ENCODE peak calls at places on chromosome 22, in four cellular contexts. One of them, this sample, is unnamed.

GRCh38 chr22:19448076-19448607 is 631 bp upstream of the C22orf39 start:
- DNase-seq in MM.1S: peak; percentile 55
- DNase-seq in prostate gland: peak; percentile 10
- DNase-seq in CD4-positive, CD25-positive, alpha-beta regulatory T cell: no peak
- DNase-seq in this sample: peak; percentile 67

GRCh38 chr22:22820626-22821025 is 67.0 kb upstream of the IGLL5 start:
- DNase-seq in MM.1S: peak; percentile 13
- DNase-seq in prostate gland: no peak
- DNase-seq in CD4-positive, CD25-positive, alpha-beta regulatory T cell: peak; percentile 71
- DNase-seq in this sample: no peak

GRCh38 chr22:49323751-49324415 is 503.8 kb downstream of the BRD1 start:
- DNase-seq in MM.1S: no peak
- DNase-seq in prostate gland: no peak
- DNase-seq in CD4-positive, CD25-positive, alpha-beta regulatory T cell: no peak
- DNase-seq in this sample: no peak

GRCh38 chr22:38028344-38029130 is 28.7 kb upstream of the PICK1 start:
- DNase-seq in MM.1S: no peak
- DNase-seq in prostate gland: no peak
- DNase-seq in CD4-positive, CD25-positive, alpha-beta regulatory T cell: no peak
- DNase-seq in this sample: peak; percentile 30

GRCh38 chr22:23775779-23776375 is 3.2 kb downstream of the MMP11 start:
- DNase-seq in MM.1S: no peak
- DNase-seq in prostate gland: no peak
- DNase-seq in CD4-positive, CD25-positive, alpha-beta regulatory T cell: no peak
- DNase-seq in this sample: no peak

GRCh38 chr22:48955351-48956311 is 872.0 kb downstream of the BRD1 start:
- DNase-seq in MM.1S: no peak
- DNase-seq in prostate gland: peak; percentile 3
- DNase-seq in CD4-positive, CD25-positive, alpha-beta regulatory T cell: no peak
- DNase-seq in this sample: no peak

GRCh38 chr22:23836692-23837495 is 1.9 kb downstream of the DERL3 start:
- DNase-seq in MM.1S: no peak
- DNase-seq in prostate gland: no peak
- DNase-seq in CD4-positive, CD25-positive, alpha-beta regulatory T cell: no peak
- DNase-seq in this sample: no peak

GRCh38 chr22:27252282-27253049 is 549.1 kb downstream of the MN1 start:
- DNase-seq in MM.1S: no peak
- DNase-seq in prostate gland: no peak
- DNase-seq in CD4-positive, CD25-positive, alpha-beta regulatory T cell: no peak
- DNase-seq in this sample: no peak

GRCh38 chr22:27749597-27750225 is 51.8 kb downstream of the MN1 start:
- DNase-seq in MM.1S: no peak
- DNase-seq in prostate gland: no peak
- DNase-seq in CD4-positive, CD25-positive, alpha-beta regulatory T cell: no peak
- DNase-seq in this sample: peak; percentile 67

GRCh38 chr22:29308148-29308790 is 1.8 kb downstream of the GAS2L1 start:
- DNase-seq in MM.1S: no peak
- DNase-seq in prostate gland: no peak
- DNase-seq in CD4-positive, CD25-positive, alpha-beta regulatory T cell: no peak
- DNase-seq in this sample: no peak

GRCh38 chr22:23784215-23784732 is 2.5 kb upstream of the SMARCB1 start:
- DNase-seq in MM.1S: no peak
- DNase-seq in prostate gland: no peak
- DNase-seq in CD4-positive, CD25-positive, alpha-beta regulatory T cell: no peak
- DNase-seq in this sample: no peak

GRCh38 chr22:38072322-38073149 is 11.4 kb downstream of the SLC16A8 start:
- DNase-seq in MM.1S: no peak
- DNase-seq in prostate gland: no peak
- DNase-seq in CD4-positive, CD25-positive, alpha-beta regulatory T cell: no peak
- DNase-seq in this sample: no peak

GRCh38 chr22:23774922-23775436 is 2.3 kb downstream of the MMP11 start:
- DNase-seq in MM.1S: no peak
- DNase-seq in prostate gland: no peak
- DNase-seq in CD4-positive, CD25-positive, alpha-beta regulatory T cell: no peak
- DNase-seq in this sample: no peak

GRCh38 chr22:19497245-19497644 is 17.5 kb downstream of the CDC45 start:
- DNase-seq in MM.1S: no peak
- DNase-seq in prostate gland: no peak
- DNase-seq in CD4-positive, CD25-positive, alpha-beta regulatory T cell: no peak
- DNase-seq in this sample: no peak

DNA sequence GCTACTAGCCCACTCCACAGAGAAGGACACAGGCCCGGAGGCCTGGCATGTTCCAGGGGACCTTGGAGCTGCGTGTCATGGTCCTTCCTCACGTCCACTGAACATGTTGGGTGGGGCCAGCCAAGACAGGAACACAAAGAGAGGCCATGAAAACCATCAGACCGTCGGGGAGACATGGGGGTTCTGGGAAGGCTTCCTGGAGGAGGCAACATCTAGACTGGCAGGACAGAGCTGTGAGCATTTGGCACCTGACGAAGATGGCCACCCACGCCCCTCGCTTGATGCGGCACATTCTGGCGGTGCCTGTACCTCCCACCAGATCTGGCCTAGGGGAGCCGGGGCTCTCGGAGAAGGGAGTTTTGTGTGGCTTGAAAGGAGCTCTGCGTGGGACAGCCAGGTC is 24.7 kb upstream of the ARHGAP8 start:
- DNase-seq in MM.1S: no peak
- DNase-seq in prostate gland: no peak
- DNase-seq in CD4-positive, CD25-positive, alpha-beta regulatory T cell: no peak
- DNase-seq in this sample: no peak
- H3K27ac ChIP-seq in MM.1S: no peak overlapping the region
- H3K27ac ChIP-seq in prostate gland: no peak overlapping the region
- H3K27ac ChIP-seq in CD4-positive, CD25-positive, alpha-beta regulatory T cell: no peak overlapping the region
- H3K27ac ChIP-seq in this sample: no peak overlapping the region

DNA sequence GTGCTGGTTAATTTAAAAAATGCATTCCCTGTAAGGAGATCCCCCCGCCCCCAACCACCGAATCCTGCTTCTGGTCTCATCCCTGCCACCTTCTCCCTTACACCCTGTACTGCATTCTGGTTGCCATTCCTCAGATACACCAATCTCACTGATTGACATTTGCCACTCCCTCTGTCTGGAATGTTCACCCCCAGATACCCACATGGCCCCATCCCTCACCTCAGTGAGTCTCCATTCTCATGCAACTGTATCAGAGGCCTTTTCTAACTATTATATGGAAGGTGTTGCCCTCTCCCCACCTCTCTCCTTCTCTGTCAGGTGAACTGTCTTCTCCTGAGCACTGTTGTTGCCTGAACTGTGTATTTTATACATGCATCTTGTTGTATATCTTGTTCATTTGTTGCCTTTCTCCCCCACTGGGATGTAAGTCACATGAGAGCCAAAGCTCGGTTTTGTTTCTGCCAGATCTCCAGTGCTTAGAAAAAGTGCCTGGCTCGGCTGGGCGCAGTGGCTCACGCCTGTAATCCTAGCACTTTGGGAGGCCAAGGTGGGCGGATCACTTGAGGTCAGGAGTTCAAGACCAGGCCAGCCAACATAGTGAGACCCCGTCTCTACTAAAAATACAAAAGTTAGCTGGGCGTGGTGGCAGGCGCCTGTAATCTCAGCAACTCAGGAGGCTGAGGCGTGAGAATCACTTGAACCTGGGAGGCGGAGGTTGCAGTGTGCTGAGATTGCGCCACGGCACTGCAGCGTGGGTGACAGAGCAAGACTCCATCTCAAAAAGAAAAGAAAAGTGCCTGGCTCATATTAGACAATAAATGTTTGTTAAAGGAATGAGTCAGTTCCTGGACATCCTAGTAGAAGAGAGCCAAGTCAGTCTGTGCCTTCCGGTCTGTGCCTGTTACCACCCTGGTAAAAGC is 61.0 kb downstream of the TNRC6B start:
- DNase-seq in MM.1S: no peak
- DNase-seq in prostate gland: peak; percentile 48
- DNase-seq in CD4-positive, CD25-positive, alpha-beta regulatory T cell: no peak
- DNase-seq in this sample: no peak
- H3K4me3 ChIP-seq in MM.1S: no peak overlapping the region
- H3K4me3 ChIP-seq in prostate gland: no peak overlapping the region
- H3K4me3 ChIP-seq in CD4-positive, CD25-positive, alpha-beta regulatory T cell: no peak overlapping the region
- H3K4me3 ChIP-seq in this sample: no peak overlapping the region

GRCh38 chr22:39434243-39434653 is 22.6 kb upstream of the MGAT3 start:
- DNase-seq in MM.1S: no peak
- DNase-seq in prostate gland: no peak
- DNase-seq in CD4-positive, CD25-positive, alpha-beta regulatory T cell: no peak
- DNase-seq in this sample: no peak
- H3K27ac ChIP-seq in MM.1S: no peak overlapping the region
- H3K27ac ChIP-seq in prostate gland: no peak overlapping the region
- H3K27ac ChIP-seq in CD4-positive, CD25-positive, alpha-beta regulatory T cell: no peak overlapping the region
- H3K27ac ChIP-seq in this sample: no peak overlapping the region

DNA sequence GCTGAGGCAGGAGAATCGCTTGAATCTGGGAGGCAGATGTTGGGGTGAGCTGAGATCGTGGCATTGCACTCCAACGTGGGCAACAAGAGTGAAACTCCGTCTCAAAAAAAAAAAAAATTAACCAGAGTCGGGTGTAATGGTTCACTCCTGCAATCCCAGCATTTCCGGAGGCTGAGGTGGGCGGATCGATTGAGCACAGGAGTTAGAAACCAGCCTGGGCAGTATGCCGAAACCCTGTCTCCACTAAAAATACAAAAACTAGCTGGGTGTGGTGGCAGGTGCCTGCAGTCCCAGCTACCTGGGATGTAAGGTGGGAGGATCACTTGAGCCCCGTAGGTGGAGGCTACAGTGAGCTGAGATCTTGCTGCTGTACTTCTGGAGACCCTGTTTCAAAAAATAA is 1.5 kb downstream of the RANGAP1 start:
- DNase-seq in MM.1S: no peak
- DNase-seq in prostate gland: no peak
- DNase-seq in CD4-positive, CD25-positive, alpha-beta regulatory T cell: no peak
- DNase-seq in this sample: no peak
- H3K4me3 ChIP-seq in MM.1S: no peak overlapping the region
- H3K4me3 ChIP-seq in prostate gland: no peak overlapping the region
- H3K4me3 ChIP-seq in CD4-positive, CD25-positive, alpha-beta regulatory T cell: peak overlapping the region; percentile 80
- H3K4me3 ChIP-seq in this sample: no peak overlapping the region

DNA sequence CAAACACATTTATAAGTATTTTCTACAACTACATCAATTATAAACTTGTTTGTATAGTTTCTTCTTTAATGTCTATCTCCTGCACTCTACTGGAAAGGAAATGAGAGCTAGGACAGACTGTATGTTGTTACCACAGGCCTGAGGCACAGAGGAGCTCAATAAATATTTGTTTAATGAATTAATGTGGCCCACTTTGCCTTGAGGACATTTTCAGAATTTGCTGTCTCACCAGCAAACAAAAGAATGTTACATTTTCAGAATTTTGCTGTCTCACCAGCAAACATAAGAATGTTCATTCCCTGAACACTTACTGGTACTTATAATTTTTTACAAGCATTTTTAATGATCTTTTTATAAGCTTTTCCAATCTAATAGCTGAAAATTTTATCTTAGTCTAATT is 41.9 kb upstream of the WNT7B start:
- DNase-seq in MM.1S: no peak
- DNase-seq in prostate gland: no peak
- DNase-seq in CD4-positive, CD25-positive, alpha-beta regulatory T cell: no peak
- DNase-seq in this sample: no peak
- H3K27ac ChIP-seq in MM.1S: no peak overlapping the region
- H3K27ac ChIP-seq in prostate gland: no peak overlapping the region
- H3K27ac ChIP-seq in CD4-positive, CD25-positive, alpha-beta regulatory T cell: no peak overlapping the region
- H3K27ac ChIP-seq in this sample: no peak overlapping the region

GRCh38 chr22:26170112-26170492 is 840 bp downstream of the SEZ6L start:
- DNase-seq in MM.1S: no peak
- DNase-seq in prostate gland: no peak
- DNase-seq in CD4-positive, CD25-positive, alpha-beta regulatory T cell: no peak
- DNase-seq in this sample: no peak
- H3K4me3 ChIP-seq in MM.1S: no peak overlapping the region
- H3K4me3 ChIP-seq in prostate gland: peak overlapping the region; percentile 41
- H3K4me3 ChIP-seq in CD4-positive, CD25-positive, alpha-beta regulatory T cell: no peak overlapping the region
- H3K4me3 ChIP-seq in this sample: peak overlapping the region; percentile 51

GRCh38 chr22:21612858-21613257 is 17.0 kb downstream of the YDJC start:
- DNase-seq in MM.1S: no peak
- DNase-seq in prostate gland: no peak
- DNase-seq in CD4-positive, CD25-positive, alpha-beta regulatory T cell: no peak
- DNase-seq in this sample: no peak
- H3K27ac ChIP-seq in MM.1S: no peak overlapping the region
- H3K27ac ChIP-seq in prostate gland: no peak overlapping the region
- H3K27ac ChIP-seq in CD4-positive, CD25-positive, alpha-beta regulatory T cell: no peak overlapping the region
- H3K27ac ChIP-seq in this sample: no peak overlapping the region

GRCh38 chr22:31750365-31751284 is 693 bp upstream of the PRR14L start:
- DNase-seq in MM.1S: no peak
- DNase-seq in prostate gland: no peak
- DNase-seq in CD4-positive, CD25-positive, alpha-beta regulatory T cell: no peak
- DNase-seq in this sample: no peak

GRCh38 chr22:31743871-31744270 is 6.1 kb downstream of the PRR14L start:
- DNase-seq in MM.1S: no peak
- DNase-seq in prostate gland: no peak
- DNase-seq in CD4-positive, CD25-positive, alpha-beta regulatory T cell: no peak
- DNase-seq in this sample: no peak

GRCh38 chr22:31749636-31750364 is at the start of gene PRR14L:
- DNase-seq in MM.1S: peak; percentile 97
- DNase-seq in prostate gland: peak; percentile 98
- DNase-seq in CD4-positive, CD25-positive, alpha-beta regulatory T cell: peak; percentile 98
- DNase-seq in this sample: peak; percentile 98

GRCh38 chr22:31748490-31748889 is 1.4 kb downstream of the PRR14L start:
- DNase-seq in MM.1S: no peak
- DNase-seq in prostate gland: no peak
- DNase-seq in CD4-positive, CD25-positive, alpha-beta regulatory T cell: no peak
- DNase-seq in this sample: no peak

DNA sequence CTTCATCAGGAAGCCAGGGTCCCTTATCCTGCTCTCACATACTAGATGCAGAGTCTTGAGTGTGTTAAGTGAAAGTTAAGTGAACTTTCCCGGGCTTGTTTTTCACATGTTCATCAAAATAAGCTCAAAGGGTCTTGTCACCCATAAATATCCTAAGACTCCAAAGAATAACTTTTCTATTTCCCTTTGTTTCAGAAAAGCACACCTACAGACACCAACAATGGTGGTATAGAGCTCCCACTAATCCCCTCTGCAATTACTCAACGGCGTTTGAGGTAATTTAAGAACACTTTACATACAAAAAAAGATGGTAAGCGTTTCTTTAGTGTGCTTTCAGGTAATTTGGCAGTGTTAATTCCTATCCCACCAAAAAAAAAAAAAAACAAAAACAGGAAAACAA is 2.5 kb downstream of the PRR14L start:
- DNase-seq in MM.1S: no peak
- DNase-seq in prostate gland: no peak
- DNase-seq in CD4-positive, CD25-positive, alpha-beta regulatory T cell: no peak
- DNase-seq in this sample: no peak
- H3K4me3 ChIP-seq in MM.1S: no peak overlapping the region
- H3K4me3 ChIP-seq in prostate gland: no peak overlapping the region
- H3K4me3 ChIP-seq in CD4-positive, CD25-positive, alpha-beta regulatory T cell: no peak overlapping the region
- H3K4me3 ChIP-seq in this sample: no peak overlapping the region

GRCh38 chr22:35991168-35991567 is 37.5 kb downstream of the RBFOX2 start:
- DNase-seq in MM.1S: no peak
- DNase-seq in prostate gland: no peak
- DNase-seq in CD4-positive, CD25-positive, alpha-beta regulatory T cell: no peak
- DNase-seq in this sample: no peak

GRCh38 chr22:35985361-35985760 is 43.3 kb downstream of the RBFOX2 start:
- DNase-seq in MM.1S: no peak
- DNase-seq in prostate gland: no peak
- DNase-seq in CD4-positive, CD25-positive, alpha-beta regulatory T cell: no peak
- DNase-seq in this sample: no peak

GRCh38 chr22:35987487-35987886 is 41.1 kb downstream of the RBFOX2 start:
- DNase-seq in MM.1S: no peak
- DNase-seq in prostate gland: no peak
- DNase-seq in CD4-positive, CD25-positive, alpha-beta regulatory T cell: no peak
- DNase-seq in this sample: peak; percentile 36

GRCh38 chr22:35986085-35986484 is 42.5 kb downstream of the RBFOX2 start:
- DNase-seq in MM.1S: no peak
- DNase-seq in prostate gland: no peak
- DNase-seq in CD4-positive, CD25-positive, alpha-beta regulatory T cell: no peak
- DNase-seq in this sample: no peak

GRCh38 chr22:35987994-35988393 is 40.6 kb downstream of the RBFOX2 start:
- DNase-seq in MM.1S: no peak
- DNase-seq in prostate gland: no peak
- DNase-seq in CD4-positive, CD25-positive, alpha-beta regulatory T cell: no peak
- DNase-seq in this sample: no peak
- H3K27ac ChIP-seq in MM.1S: no peak overlapping the region
- H3K27ac ChIP-seq in prostate gland: no peak overlapping the region
- H3K27ac ChIP-seq in CD4-positive, CD25-positive, alpha-beta regulatory T cell: no peak overlapping the region
- H3K27ac ChIP-seq in this sample: no peak overlapping the region